ENCODE peak calls at places on chromosomes 6 and 20, in ten cellular contexts. U is AG08395; B is stimulated activated CD8-positive, alpha-beta memory T cell treated with anti-CD3 and anti-CD28 coated beads, Interleukin-4, amount 100 ng/mL, for 1 hour; R is AG09309; I is T-helper 1 cell; M is right atrium auricular region; H is Right ventricle myocardium inferior; S is SW480; K is PC-3; O is non-pigmented ciliary epithelial cell. X is an unnamed sample.
A peak's percentile ranks its signal among the peaks of the same experiment; 100 is the strongest.

GRCh38 chr20:19978511-19979210 is 38.5 kb upstream of the NAA20 start:
- DNase-seq in U (no peak), B (no peak), R (no peak), I (no peak), M (no peak), H (no peak), S (no peak), K (no peak), O (no peak), X (no peak)

GRCh38 chr20:17675519-17676377 is 6.3 kb downstream of the RRBP1 start:
- DNase-seq in U (no peak), B (no peak), R (no peak), I (no peak), M (no peak), H (no peak), S (no peak), K (no peak), O (no peak), X (no peak)

GRCh38 chr6:16511048-16511660 is 250.1 kb downstream of the ATXN1 start:
- DNase-seq in U (peak; percentile 50), B (no peak), R (no peak), I (no peak), M (no peak), H (no peak), S (peak; percentile 46), K (peak; percentile 66), O (no peak), X (peak; percentile 25)

GRCh38 chr20:25623736-25624499 is at the start of gene NANP:
- DNase-seq in U (peak; percentile 98), B (peak; percentile 57), R (peak; percentile 90), I (peak; percentile 77), M (peak; percentile 98), H (peak; percentile 97), S (peak; percentile 100), K (peak; percentile 99), O (peak; percentile 94), X (peak; percentile 96)

GRCh38 chr6:39114395-39114706 is 635 bp downstream of the SAYSD1 start:
- DNase-seq in U (peak; percentile 9), B (no peak), R (no peak), I (no peak), M (no peak), H (no peak), S (no peak), K (no peak), O (no peak), X (peak; percentile 10)

GRCh38 chr6:474454-475185 is 83.1 kb downstream of the IRF4 start:
- DNase-seq in U (no peak), B (peak; percentile 32), R (no peak), I (peak; percentile 43), M (no peak), H (no peak), S (no peak), K (peak; percentile 20), O (no peak), X (no peak)

GRCh38 chr6:108116424-108116780 is 41.9 kb upstream of the OSTM1 start:
- DNase-seq in U (no peak), B (no peak), R (no peak), I (no peak), M (no peak), H (no peak), S (no peak), K (no peak), O (no peak), X (no peak)

GRCh38 chr20:36149469-36149868 is 5.1 kb upstream of the EPB41L1 start:
- DNase-seq in U (no peak), B (no peak), R (no peak), I (no peak), M (no peak), H (peak; percentile 81), S (no peak), K (no peak), O (no peak), X (no peak)

GRCh38 chr20:8385247-8385646 is 253.2 kb downstream of the PLCB1 start:
- DNase-seq in U (peak; percentile 53), B (no peak), R (no peak), I (no peak), M (no peak), H (peak; percentile 57), S (no peak), K (no peak), O (no peak), X (peak; percentile 62)

GRCh38 chr6:75377386-75377785 is 92.8 kb upstream of the TMEM30A start:
- DNase-seq in U (no peak), B (no peak), R (no peak), I (no peak), M (no peak), H (no peak), S (no peak), K (no peak), O (no peak), X (no peak)

GRCh38 chr6:133165235-133165634 is 75.9 kb upstream of the EYA4 start:
- DNase-seq in U (no peak), B (no peak), R (no peak), I (no peak), M (no peak), H (no peak), S (no peak), K (peak; percentile 51), O (no peak), X (no peak)